ENCODE peak calls at places on chromosomes 11 and 22, in six cellular contexts. One of them, this sample, is unnamed.
A peak's percentile ranks its signal among the peaks of the same experiment; 100 is the strongest.

GRCh38 chr22:44885806-44886360 is 123.9 kb downstream of the PHF21B start:
- DNase-seq in kidney: peak; percentile 51
- DNase-seq in cardiac muscle cell: no peak
- DNase-seq in endodermal cell: peak; percentile 22
- DNase-seq in natural killer cell: no peak
- DNase-seq in osteocyte: no peak
- DNase-seq in this sample: no peak

GRCh38 chr11:123221074-123221473 is 26.0 kb upstream of the CLMP start:
- DNase-seq in kidney: no peak
- DNase-seq in cardiac muscle cell: peak; percentile 91
- DNase-seq in endodermal cell: no peak
- DNase-seq in natural killer cell: no peak
- DNase-seq in osteocyte: no peak
- DNase-seq in this sample: no peak

GRCh38 chr11:9831122-9831521 is 167.2 kb downstream of the SWAP70 start:
- DNase-seq in kidney: no peak
- DNase-seq in cardiac muscle cell: no peak
- DNase-seq in endodermal cell: peak; percentile 51
- DNase-seq in natural killer cell: no peak
- DNase-seq in osteocyte: no peak
- DNase-seq in this sample: no peak

GRCh38 chr11:43868852-43869567 is 11.6 kb upstream of the ALKBH3 start:
- DNase-seq in kidney: no peak
- DNase-seq in cardiac muscle cell: peak; percentile 94
- DNase-seq in endodermal cell: no peak
- DNase-seq in natural killer cell: peak; percentile 25
- DNase-seq in osteocyte: no peak
- DNase-seq in this sample: no peak

GRCh38 chr11:128470081-128470480 is 117.3 kb downstream of the ETS1 start:
- DNase-seq in kidney: no peak
- DNase-seq in cardiac muscle cell: no peak
- DNase-seq in endodermal cell: no peak
- DNase-seq in natural killer cell: no peak
- DNase-seq in osteocyte: no peak
- DNase-seq in this sample: no peak

GRCh38 chr11:72724851-72725730 is 27.1 kb downstream of the ARAP1 start:
- DNase-seq in kidney: peak; percentile 77
- DNase-seq in cardiac muscle cell: peak; percentile 90
- DNase-seq in endodermal cell: peak; percentile 91
- DNase-seq in natural killer cell: peak; percentile 70
- DNase-seq in osteocyte: peak; percentile 89
- DNase-seq in this sample: peak; percentile 79

GRCh38 chr11:107999759-108000455 is 8.8 kb upstream of the CUL5 start:
- DNase-seq in kidney: no peak
- DNase-seq in cardiac muscle cell: peak; percentile 71
- DNase-seq in endodermal cell: peak; percentile 91
- DNase-seq in natural killer cell: no peak
- DNase-seq in osteocyte: no peak
- DNase-seq in this sample: peak; percentile 70

GRCh38 chr11:67054851-67055523 is 1.7 kb upstream of the RHOD start:
- DNase-seq in kidney: no peak
- DNase-seq in cardiac muscle cell: peak; percentile 79
- DNase-seq in endodermal cell: no peak
- DNase-seq in natural killer cell: no peak
- DNase-seq in osteocyte: no peak
- DNase-seq in this sample: no peak

GRCh38 chr11:64245401-64245796 is 1.3 kb downstream of the PPP1R14B start:
- DNase-seq in kidney: no peak
- DNase-seq in cardiac muscle cell: no peak
- DNase-seq in endodermal cell: no peak
- DNase-seq in natural killer cell: no peak
- DNase-seq in osteocyte: no peak
- DNase-seq in this sample: no peak

GRCh38 chr11:73163638-73164174 is 21.6 kb upstream of the FCHSD2 start:
- DNase-seq in kidney: peak; percentile 6
- DNase-seq in cardiac muscle cell: no peak
- DNase-seq in endodermal cell: no peak
- DNase-seq in natural killer cell: no peak
- DNase-seq in osteocyte: no peak
- DNase-seq in this sample: no peak

GRCh38 chr22:23233084-23233501 is 52.8 kb downstream of the BCR start:
- DNase-seq in kidney: no peak
- DNase-seq in cardiac muscle cell: peak; percentile 63
- DNase-seq in endodermal cell: peak; percentile 78
- DNase-seq in natural killer cell: no peak
- DNase-seq in osteocyte: no peak
- DNase-seq in this sample: peak; percentile 13
- TF ChIP-seq CTCF in kidney: no peak
- TF ChIP-seq CTCF in cardiac muscle cell: peak; percentile 16
- TF ChIP-seq CTCF in endodermal cell: peak; percentile 52
- TF ChIP-seq CTCF in natural killer cell: no peak
- TF ChIP-seq CTCF in osteocyte: no peak
- TF ChIP-seq CTCF in this sample: no peak

GRCh38 chr11:50423208-50423607 is 390.5 kb downstream of the OR4C45 start:
- DNase-seq in kidney: no peak
- DNase-seq in cardiac muscle cell: no peak
- DNase-seq in endodermal cell: no peak
- DNase-seq in natural killer cell: no peak
- DNase-seq in osteocyte: no peak
- DNase-seq in this sample: no peak
- TF ChIP-seq CTCF in kidney: no peak
- TF ChIP-seq CTCF in cardiac muscle cell: no peak
- TF ChIP-seq CTCF in endodermal cell: no peak
- TF ChIP-seq CTCF in natural killer cell: no peak
- TF ChIP-seq CTCF in osteocyte: no peak
- TF ChIP-seq CTCF in this sample: no peak

GRCh38 chr11:12684354-12684753 is 10.1 kb downstream of the TEAD1 start:
- DNase-seq in kidney: no peak
- DNase-seq in cardiac muscle cell: no peak
- DNase-seq in endodermal cell: no peak
- DNase-seq in natural killer cell: no peak
- DNase-seq in osteocyte: no peak
- DNase-seq in this sample: no peak

GRCh38 chr11:12685229-12685628 is 11.0 kb downstream of the TEAD1 start:
- DNase-seq in kidney: no peak
- DNase-seq in cardiac muscle cell: no peak
- DNase-seq in endodermal cell: no peak
- DNase-seq in natural killer cell: no peak
- DNase-seq in osteocyte: no peak
- DNase-seq in this sample: no peak

GRCh38 chr11:12686246-12687060 is 12.2 kb downstream of the TEAD1 start:
- DNase-seq in kidney: no peak
- DNase-seq in cardiac muscle cell: no peak
- DNase-seq in endodermal cell: no peak
- DNase-seq in natural killer cell: no peak
- DNase-seq in osteocyte: no peak
- DNase-seq in this sample: no peak

GRCh38 chr11:12683857-12684256 is 9.6 kb downstream of the TEAD1 start:
- DNase-seq in kidney: no peak
- DNase-seq in cardiac muscle cell: no peak
- DNase-seq in endodermal cell: no peak
- DNase-seq in natural killer cell: no peak
- DNase-seq in osteocyte: no peak
- DNase-seq in this sample: no peak

GRCh38 chr11:12684821-12685220 is 10.6 kb downstream of the TEAD1 start:
- DNase-seq in kidney: no peak
- DNase-seq in cardiac muscle cell: no peak
- DNase-seq in endodermal cell: no peak
- DNase-seq in natural killer cell: no peak
- DNase-seq in osteocyte: no peak
- DNase-seq in this sample: no peak
- TF ChIP-seq CTCF in kidney: no peak
- TF ChIP-seq CTCF in cardiac muscle cell: no peak
- TF ChIP-seq CTCF in endodermal cell: no peak
- TF ChIP-seq CTCF in natural killer cell: no peak
- TF ChIP-seq CTCF in osteocyte: no peak
- TF ChIP-seq CTCF in this sample: no peak

DNA sequence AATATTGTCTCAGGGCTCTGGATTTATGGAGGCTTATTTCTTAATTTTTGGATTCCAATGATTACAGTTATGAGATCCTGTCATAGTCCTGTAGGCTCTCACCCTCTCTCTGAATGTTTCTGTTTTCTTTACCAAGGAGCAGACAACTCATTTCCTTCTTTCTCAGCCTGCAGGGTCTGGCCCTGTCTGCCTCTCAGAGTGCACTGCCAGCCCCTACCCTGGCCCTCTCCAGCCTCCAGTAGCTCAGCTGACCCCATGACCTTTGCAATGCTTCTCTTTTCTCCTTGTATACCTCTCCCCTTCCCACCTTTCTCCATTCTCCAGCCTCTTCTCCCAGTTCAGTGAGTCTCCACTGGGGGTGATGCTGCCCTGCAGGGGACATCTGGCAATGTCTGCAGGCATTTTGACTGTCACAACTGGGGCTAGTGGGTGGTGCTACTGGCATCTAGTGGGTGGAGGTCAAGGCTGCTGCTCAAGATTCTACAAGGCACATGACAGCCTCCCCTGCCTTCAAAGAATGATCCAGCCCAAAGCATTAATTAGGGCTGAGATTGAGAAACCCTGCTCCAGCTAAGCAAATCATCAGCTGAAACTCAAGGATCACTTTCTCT is 78.8 kb downstream of the APIP start:
- DNase-seq in kidney: no peak
- DNase-seq in cardiac muscle cell: no peak
- DNase-seq in endodermal cell: peak; percentile 69
- DNase-seq in natural killer cell: no peak
- DNase-seq in osteocyte: no peak
- DNase-seq in this sample: no peak
- TF ChIP-seq CTCF in kidney: no peak
- TF ChIP-seq CTCF in cardiac muscle cell: no peak
- TF ChIP-seq CTCF in endodermal cell: peak; percentile 57
- TF ChIP-seq CTCF in natural killer cell: no peak
- TF ChIP-seq CTCF in osteocyte: no peak
- TF ChIP-seq CTCF in this sample: no peak

GRCh38 chr11:134858783-134859480 is 446.9 kb upstream of the B3GAT1 start:
- DNase-seq in kidney: no peak
- DNase-seq in cardiac muscle cell: no peak
- DNase-seq in endodermal cell: peak; percentile 33
- DNase-seq in natural killer cell: no peak
- DNase-seq in osteocyte: peak; percentile 83
- DNase-seq in this sample: no peak

GRCh38 chr11:134862796-134863195 is 450.8 kb upstream of the B3GAT1 start:
- DNase-seq in kidney: no peak
- DNase-seq in cardiac muscle cell: no peak
- DNase-seq in endodermal cell: no peak
- DNase-seq in natural killer cell: no peak
- DNase-seq in osteocyte: peak; percentile 68
- DNase-seq in this sample: no peak

GRCh38 chr11:134862168-134862567 is 450.1 kb upstream of the B3GAT1 start:
- DNase-seq in kidney: no peak
- DNase-seq in cardiac muscle cell: no peak
- DNase-seq in endodermal cell: no peak
- DNase-seq in natural killer cell: no peak
- DNase-seq in osteocyte: no peak
- DNase-seq in this sample: no peak

GRCh38 chr11:134863294-134863693 is 451.3 kb upstream of the B3GAT1 start:
- DNase-seq in kidney: no peak
- DNase-seq in cardiac muscle cell: no peak
- DNase-seq in endodermal cell: peak; percentile 61
- DNase-seq in natural killer cell: no peak
- DNase-seq in osteocyte: peak; percentile 72
- DNase-seq in this sample: no peak

GRCh38 chr11:134861490-134862107 is 449.6 kb upstream of the B3GAT1 start:
- DNase-seq in kidney: no peak
- DNase-seq in cardiac muscle cell: no peak
- DNase-seq in endodermal cell: no peak
- DNase-seq in natural killer cell: no peak
- DNase-seq in osteocyte: peak; percentile 56
- DNase-seq in this sample: no peak
- TF ChIP-seq CTCF in kidney: no peak
- TF ChIP-seq CTCF in cardiac muscle cell: no peak
- TF ChIP-seq CTCF in endodermal cell: peak; percentile 65
- TF ChIP-seq CTCF in natural killer cell: no peak
- TF ChIP-seq CTCF in osteocyte: no peak
- TF ChIP-seq CTCF in this sample: peak; percentile 68

DNA sequence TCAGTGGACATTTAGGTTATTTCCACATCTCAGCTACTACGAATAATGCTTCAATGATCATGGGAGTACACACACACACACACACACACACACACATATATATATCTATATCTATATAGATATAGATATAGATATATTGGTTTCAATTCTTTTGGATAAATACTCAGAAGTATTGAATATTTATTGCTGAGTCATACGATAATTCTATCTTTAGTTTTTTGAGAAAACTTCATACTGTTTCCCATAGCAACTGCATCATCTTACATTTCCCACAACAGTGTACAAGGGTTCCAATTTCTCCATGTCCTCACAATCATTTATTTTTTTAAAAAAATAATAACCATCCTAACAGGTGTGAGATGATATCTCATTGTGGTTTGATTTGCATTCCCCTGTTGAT is 7.1 kb downstream of the OR9Q2 start:
- DNase-seq in kidney: no peak
- DNase-seq in cardiac muscle cell: no peak
- DNase-seq in endodermal cell: no peak
- DNase-seq in natural killer cell: no peak
- DNase-seq in osteocyte: no peak
- DNase-seq in this sample: no peak
- TF ChIP-seq CTCF in kidney: no peak
- TF ChIP-seq CTCF in cardiac muscle cell: no peak
- TF ChIP-seq CTCF in endodermal cell: no peak
- TF ChIP-seq CTCF in natural killer cell: no peak
- TF ChIP-seq CTCF in osteocyte: no peak
- TF ChIP-seq CTCF in this sample: no peak

GRCh38 chr11:60634151-60634550 is 65.3 kb upstream of the MS4A8 start:
- DNase-seq in kidney: no peak
- DNase-seq in cardiac muscle cell: no peak
- DNase-seq in endodermal cell: peak; percentile 83
- DNase-seq in natural killer cell: no peak
- DNase-seq in osteocyte: no peak
- DNase-seq in this sample: peak; percentile 27
- TF ChIP-seq CTCF in kidney: peak; percentile 19
- TF ChIP-seq CTCF in cardiac muscle cell: peak; percentile 2
- TF ChIP-seq CTCF in endodermal cell: peak; percentile 83
- TF ChIP-seq CTCF in natural killer cell: no peak
- TF ChIP-seq CTCF in osteocyte: peak; percentile 25
- TF ChIP-seq CTCF in this sample: peak; percentile 66

DNA sequence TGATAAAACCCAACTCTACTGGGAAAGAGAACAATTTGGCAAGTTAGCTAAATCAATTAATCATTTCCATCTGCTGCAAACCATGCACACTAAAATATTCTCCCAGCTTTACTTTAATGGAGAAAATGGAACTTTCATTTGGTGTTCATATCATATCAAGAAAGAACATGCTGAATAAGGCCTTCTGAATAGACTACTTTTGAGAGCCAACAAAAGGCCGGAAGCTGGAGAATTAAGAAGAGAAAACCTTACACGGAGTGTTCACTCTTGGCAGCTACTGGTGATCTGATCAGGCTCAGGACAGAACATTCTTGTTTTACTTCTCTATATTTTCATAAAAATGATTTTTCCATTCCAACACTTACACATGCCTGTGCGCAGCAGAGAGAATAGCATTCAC is 165.3 kb downstream of the TTC28 start:
- DNase-seq in kidney: no peak
- DNase-seq in cardiac muscle cell: peak; percentile 16
- DNase-seq in endodermal cell: no peak
- DNase-seq in natural killer cell: no peak
- DNase-seq in osteocyte: no peak
- DNase-seq in this sample: no peak
- TF ChIP-seq CTCF in kidney: no peak
- TF ChIP-seq CTCF in cardiac muscle cell: no peak
- TF ChIP-seq CTCF in endodermal cell: no peak
- TF ChIP-seq CTCF in natural killer cell: no peak
- TF ChIP-seq CTCF in osteocyte: no peak
- TF ChIP-seq CTCF in this sample: no peak